ENCODE peak calls at places on chromosomes 3 and 15, in ten cellular contexts. One of them, this sample, is unnamed.

GRCh38 chr15:26771168-26771916 is 1.5 kb downstream of the GABRB3 start:
- DNase-seq in breast epithelium: no peak
- DNase-seq in SHP77: peak; percentile 40
- DNase-seq in iPS-NIHi11: peak; percentile 79
- DNase-seq in skeletal muscle cell: no peak
- DNase-seq in nephron progenitor cell: peak; percentile 93
- DNase-seq in RWPE1: no peak
- DNase-seq in mucosa of gallbladder: peak; percentile 61
- DNase-seq in HL-60: no peak
- DNase-seq in smooth muscle cell of the brain vasculature: no peak
- DNase-seq in this sample: no peak

GRCh38 chr3:167862104-167862785 is 126.7 kb downstream of the SERPINI1 start:
- DNase-seq in mucosa of gallbladder: no peak
- DNase-seq in SHP77: no peak
- DNase-seq in nephron progenitor cell: no peak
- DNase-seq in skeletal muscle cell: no peak
- DNase-seq in iPS-NIHi11: no peak
- DNase-seq in RWPE1: no peak
- DNase-seq in HL-60: no peak
- DNase-seq in breast epithelium: no peak
- DNase-seq in smooth muscle cell of the brain vasculature: no peak
- DNase-seq in this sample: no peak

GRCh38 chr3:13475871-13476590 is 4.1 kb upstream of the HDAC11 start:
- DNase-seq in nephron progenitor cell: no peak
- DNase-seq in iPS-NIHi11: no peak
- DNase-seq in HL-60: no peak
- DNase-seq in skeletal muscle cell: no peak
- DNase-seq in mucosa of gallbladder: no peak
- DNase-seq in smooth muscle cell of the brain vasculature: no peak
- DNase-seq in SHP77: peak; percentile 61
- DNase-seq in RWPE1: no peak
- DNase-seq in breast epithelium: no peak
- DNase-seq in this sample: no peak

GRCh38 chr3:15977598-15978232 is 179.9 kb upstream of the ANKRD28 start:
- DNase-seq in iPS-NIHi11: no peak
- DNase-seq in skeletal muscle cell: no peak
- DNase-seq in nephron progenitor cell: no peak
- DNase-seq in HL-60: no peak
- DNase-seq in smooth muscle cell of the brain vasculature: no peak
- DNase-seq in RWPE1: no peak
- DNase-seq in breast epithelium: no peak
- DNase-seq in SHP77: no peak
- DNase-seq in mucosa of gallbladder: no peak
- DNase-seq in this sample: no peak

GRCh38 chr15:62909257-62909656 is 133.3 kb upstream of the TPM1 start:
- DNase-seq in skeletal muscle cell: no peak
- DNase-seq in iPS-NIHi11: no peak
- DNase-seq in mucosa of gallbladder: no peak
- DNase-seq in breast epithelium: no peak
- DNase-seq in HL-60: no peak
- DNase-seq in smooth muscle cell of the brain vasculature: no peak
- DNase-seq in nephron progenitor cell: no peak
- DNase-seq in SHP77: no peak
- DNase-seq in RWPE1: no peak
- DNase-seq in this sample: no peak

GRCh38 chr3:65627102-65627501 is 411.6 kb downstream of the MAGI1 start:
- DNase-seq in mucosa of gallbladder: no peak
- DNase-seq in HL-60: no peak
- DNase-seq in RWPE1: no peak
- DNase-seq in iPS-NIHi11: no peak
- DNase-seq in smooth muscle cell of the brain vasculature: no peak
- DNase-seq in nephron progenitor cell: no peak
- DNase-seq in SHP77: no peak
- DNase-seq in breast epithelium: no peak
- DNase-seq in skeletal muscle cell: no peak
- DNase-seq in this sample: no peak

GRCh38 chr3:167361356-167361755 is 18.7 kb downstream of the ZBBX start:
- DNase-seq in smooth muscle cell of the brain vasculature: no peak
- DNase-seq in nephron progenitor cell: no peak
- DNase-seq in mucosa of gallbladder: no peak
- DNase-seq in iPS-NIHi11: no peak
- DNase-seq in RWPE1: no peak
- DNase-seq in skeletal muscle cell: no peak
- DNase-seq in breast epithelium: no peak
- DNase-seq in SHP77: no peak
- DNase-seq in HL-60: no peak
- DNase-seq in this sample: no peak

GRCh38 chr15:71195242-71195641 is 80.0 kb downstream of the THSD4 start:
- DNase-seq in SHP77: no peak
- DNase-seq in skeletal muscle cell: no peak
- DNase-seq in mucosa of gallbladder: no peak
- DNase-seq in HL-60: no peak
- DNase-seq in smooth muscle cell of the brain vasculature: no peak
- DNase-seq in breast epithelium: no peak
- DNase-seq in RWPE1: peak; percentile 15
- DNase-seq in nephron progenitor cell: no peak
- DNase-seq in iPS-NIHi11: peak; percentile 78
- DNase-seq in this sample: no peak

GRCh38 chr3:23096041-23096440 is 107.1 kb upstream of the UBE2E2 start:
- DNase-seq in skeletal muscle cell: no peak
- DNase-seq in smooth muscle cell of the brain vasculature: no peak
- DNase-seq in SHP77: no peak
- DNase-seq in nephron progenitor cell: no peak
- DNase-seq in HL-60: no peak
- DNase-seq in breast epithelium: no peak
- DNase-seq in mucosa of gallbladder: no peak
- DNase-seq in RWPE1: no peak
- DNase-seq in iPS-NIHi11: peak; percentile 58
- DNase-seq in this sample: no peak

GRCh38 chr3:134017490-134017889 is 12.2 kb downstream of the SLCO2A1 start:
- DNase-seq in RWPE1: no peak
- DNase-seq in SHP77: no peak
- DNase-seq in iPS-NIHi11: no peak
- DNase-seq in mucosa of gallbladder: no peak
- DNase-seq in skeletal muscle cell: no peak
- DNase-seq in HL-60: no peak
- DNase-seq in smooth muscle cell of the brain vasculature: no peak
- DNase-seq in breast epithelium: peak; percentile 2
- DNase-seq in nephron progenitor cell: no peak
- DNase-seq in this sample: no peak

GRCh38 chr15:98503970-98504369 is 144.4 kb upstream of the IGF1R start:
- DNase-seq in mucosa of gallbladder: no peak
- DNase-seq in HL-60: peak; percentile 61
- DNase-seq in smooth muscle cell of the brain vasculature: no peak
- DNase-seq in iPS-NIHi11: no peak
- DNase-seq in SHP77: no peak
- DNase-seq in skeletal muscle cell: no peak
- DNase-seq in RWPE1: no peak
- DNase-seq in breast epithelium: peak; percentile 28
- DNase-seq in nephron progenitor cell: no peak
- DNase-seq in this sample: no peak

GRCh38 chr3:125511420-125512094 is 8.4 kb downstream of the SNX4 start:
- DNase-seq in mucosa of gallbladder: no peak
- DNase-seq in SHP77: no peak
- DNase-seq in iPS-NIHi11: no peak
- DNase-seq in skeletal muscle cell: no peak
- DNase-seq in HL-60: no peak
- DNase-seq in smooth muscle cell of the brain vasculature: no peak
- DNase-seq in nephron progenitor cell: no peak
- DNase-seq in breast epithelium: no peak
- DNase-seq in RWPE1: no peak
- DNase-seq in this sample: no peak

GRCh38 chr3:157113832-157114505 is 46.0 kb downstream of the CCNL1 start:
- DNase-seq in SHP77: no peak
- DNase-seq in RWPE1: no peak
- DNase-seq in iPS-NIHi11: no peak
- DNase-seq in skeletal muscle cell: no peak
- DNase-seq in smooth muscle cell of the brain vasculature: no peak
- DNase-seq in mucosa of gallbladder: no peak
- DNase-seq in nephron progenitor cell: no peak
- DNase-seq in breast epithelium: no peak
- DNase-seq in HL-60: no peak
- DNase-seq in this sample: no peak

GRCh38 chr3:21062724-21063436 is 688.1 kb downstream of the ZNF385D start:
- DNase-seq in SHP77: no peak
- DNase-seq in skeletal muscle cell: no peak
- DNase-seq in smooth muscle cell of the brain vasculature: no peak
- DNase-seq in iPS-NIHi11: no peak
- DNase-seq in nephron progenitor cell: no peak
- DNase-seq in mucosa of gallbladder: no peak
- DNase-seq in breast epithelium: no peak
- DNase-seq in RWPE1: no peak
- DNase-seq in HL-60: no peak
- DNase-seq in this sample: no peak

GRCh38 chr15:31357148-31357547 is 30.5 kb downstream of the KLF13 start:
- DNase-seq in HL-60: no peak
- DNase-seq in RWPE1: no peak
- DNase-seq in breast epithelium: no peak
- DNase-seq in iPS-NIHi11: no peak
- DNase-seq in smooth muscle cell of the brain vasculature: no peak
- DNase-seq in nephron progenitor cell: no peak
- DNase-seq in SHP77: no peak
- DNase-seq in skeletal muscle cell: no peak
- DNase-seq in mucosa of gallbladder: no peak
- DNase-seq in this sample: no peak

GRCh38 chr3:16467368-16467767 is 46.1 kb downstream of the RFTN1 start:
- DNase-seq in mucosa of gallbladder: no peak
- DNase-seq in HL-60: no peak
- DNase-seq in RWPE1: no peak
- DNase-seq in iPS-NIHi11: no peak
- DNase-seq in nephron progenitor cell: no peak
- DNase-seq in skeletal muscle cell: no peak
- DNase-seq in SHP77: no peak
- DNase-seq in breast epithelium: no peak
- DNase-seq in smooth muscle cell of the brain vasculature: no peak
- DNase-seq in this sample: no peak

GRCh38 chr3:88617283-88617682 is 467.5 kb downstream of the C3orf38 start:
- DNase-seq in HL-60: peak; percentile 12
- DNase-seq in skeletal muscle cell: no peak
- DNase-seq in RWPE1: no peak
- DNase-seq in mucosa of gallbladder: no peak
- DNase-seq in nephron progenitor cell: no peak
- DNase-seq in breast epithelium: no peak
- DNase-seq in iPS-NIHi11: no peak
- DNase-seq in SHP77: no peak
- DNase-seq in smooth muscle cell of the brain vasculature: no peak
- DNase-seq in this sample: no peak

GRCh38 chr3:167575000-167575399 is 78.7 kb downstream of the WDR49 start:
- DNase-seq in skeletal muscle cell: no peak
- DNase-seq in breast epithelium: no peak
- DNase-seq in SHP77: no peak
- DNase-seq in mucosa of gallbladder: no peak
- DNase-seq in RWPE1: no peak
- DNase-seq in smooth muscle cell of the brain vasculature: no peak
- DNase-seq in HL-60: no peak
- DNase-seq in iPS-NIHi11: peak; percentile 23
- DNase-seq in nephron progenitor cell: peak; percentile 4
- DNase-seq in this sample: no peak

GRCh38 chr3:69048990-69049389 is 3.1 kb downstream of the TMF1 start:
- DNase-seq in breast epithelium: no peak
- DNase-seq in nephron progenitor cell: no peak
- DNase-seq in HL-60: no peak
- DNase-seq in smooth muscle cell of the brain vasculature: no peak
- DNase-seq in iPS-NIHi11: no peak
- DNase-seq in mucosa of gallbladder: no peak
- DNase-seq in skeletal muscle cell: no peak
- DNase-seq in RWPE1: no peak
- DNase-seq in SHP77: no peak
- DNase-seq in this sample: no peak

GRCh38 chr3:187458383-187458782 is 90.2 kb downstream of the RTP4 start:
- DNase-seq in iPS-NIHi11: no peak
- DNase-seq in HL-60: no peak
- DNase-seq in SHP77: no peak
- DNase-seq in RWPE1: no peak
- DNase-seq in mucosa of gallbladder: no peak
- DNase-seq in nephron progenitor cell: no peak
- DNase-seq in breast epithelium: no peak
- DNase-seq in skeletal muscle cell: no peak
- DNase-seq in smooth muscle cell of the brain vasculature: no peak
- DNase-seq in this sample: no peak

GRCh38 chr3:52846427-52846983 is 11.7 kb upstream of the MUSTN1 start:
- DNase-seq in RWPE1: no peak
- DNase-seq in skeletal muscle cell: no peak
- DNase-seq in smooth muscle cell of the brain vasculature: no peak
- DNase-seq in SHP77: no peak
- DNase-seq in breast epithelium: no peak
- DNase-seq in nephron progenitor cell: no peak
- DNase-seq in iPS-NIHi11: no peak
- DNase-seq in HL-60: no peak
- DNase-seq in mucosa of gallbladder: no peak
- DNase-seq in this sample: peak; percentile 57

GRCh38 chr3:24526640-24527237 is 32.1 kb upstream of the THRB start:
- DNase-seq in mucosa of gallbladder: no peak
- DNase-seq in HL-60: no peak
- DNase-seq in nephron progenitor cell: no peak
- DNase-seq in SHP77: no peak
- DNase-seq in smooth muscle cell of the brain vasculature: no peak
- DNase-seq in breast epithelium: no peak
- DNase-seq in RWPE1: no peak
- DNase-seq in skeletal muscle cell: no peak
- DNase-seq in iPS-NIHi11: no peak
- DNase-seq in this sample: peak; percentile 12

GRCh38 chr3:140842984-140843649 is 98.5 kb upstream of the SLC25A36 start:
- DNase-seq in iPS-NIHi11: no peak
- DNase-seq in skeletal muscle cell: no peak
- DNase-seq in mucosa of gallbladder: no peak
- DNase-seq in HL-60: peak; percentile 0
- DNase-seq in RWPE1: no peak
- DNase-seq in nephron progenitor cell: peak; percentile 10
- DNase-seq in breast epithelium: no peak
- DNase-seq in smooth muscle cell of the brain vasculature: no peak
- DNase-seq in SHP77: no peak
- DNase-seq in this sample: no peak

This sample was measured in NCI-H446 treated with DMSO at 0.1 percent for 48 hours.